ENCODE peak calls at places on chromosomes 11 and 22, in five cellular contexts. K is BJ, X is astrocyte of the spinal cord, W is heart left ventricle, O is IMR-90. R is an unnamed sample.

GRCh38 chr11:89441606-89442005 is 49.6 kb downstream of the NOX4 start:
- DNase-seq in K (no peak), W (no peak), O (no peak), X (no peak), R (no peak)

GRCh38 chr11:114563077-114563476 is 3.4 kb upstream of the NXPE1 start:
- DNase-seq in O (peak; percentile 8), K (no peak), W (no peak), X (no peak), R (peak; percentile 48)

GRCh38 chr22:23984430-23984829 is 4.5 kb downstream of the GSTT2 start:
- DNase-seq in K (no peak), O (peak; percentile 38), W (no peak), X (peak; percentile 11), R (peak; percentile 39)

GRCh38 chr11:88680806-88681205 is 343.3 kb upstream of the CTSC start:
- DNase-seq in O (peak; percentile 6), K (no peak), X (peak; percentile 2), W (no peak), R (peak; percentile 35)

GRCh38 chr11:66851698-66852465 is 5.0 kb upstream of the LRFN4 start:
- DNase-seq in K (no peak), W (no peak), O (no peak), X (no peak), R (no peak)

GRCh38 chr11:37313266-37313665 is 715.2 kb upstream of the RAG2 start:
- DNase-seq in K (no peak), W (no peak), X (no peak), O (no peak), R (no peak)

GRCh38 chr11:118251858-118252652 is at the start of gene MPZL3:
- DNase-seq in O (peak; percentile 44), X (peak; percentile 77), K (no peak), W (peak; percentile 76), R (peak; percentile 74)

GRCh38 chr22:44702479-44703219 is 645 bp downstream of the PRR5 start:
- DNase-seq in X (no peak), K (no peak), O (peak; percentile 54), W (no peak), R (peak; percentile 34)

GRCh38 chr11:114553642-114554041 is 6.0 kb downstream of the NXPE1 start:
- DNase-seq in K (no peak), W (no peak), O (peak; percentile 19), X (no peak), R (peak; percentile 8)

GRCh38 chr11:83241291-83241946 is 44.7 kb downstream of the CCDC90B start:
- DNase-seq in X (peak; percentile 72), W (peak; percentile 41), O (peak; percentile 77), K (no peak), R (peak; percentile 74)

GRCh38 chr11:29293825-29294224 is 723.0 kb downstream of the KCNA4 start:
- DNase-seq in O (peak; percentile 94), K (no peak), X (peak; percentile 82), W (no peak), R (peak; percentile 77)

GRCh38 chr22:25728064-25728463 is 13.9 kb upstream of the MYO18B start:
- DNase-seq in K (no peak), W (no peak), X (no peak), O (no peak), R (no peak)

GRCh38 chr11:113446938-113447337 is 28.3 kb downstream of the DRD2 start:
- DNase-seq in O (no peak), K (no peak), W (no peak), X (no peak), R (no peak)

GRCh38 chr11:9664276-9665171 is 647 bp downstream of the SWAP70 start:
- DNase-seq in O (peak; percentile 34), W (peak; percentile 62), K (no peak), X (peak; percentile 67), R (peak; percentile 69)

GRCh38 chr11:27391336-27392015 is 28.5 kb upstream of the CCDC34 start:
- DNase-seq in K (no peak), X (no peak), W (no peak), O (no peak), R (no peak)

GRCh38 chr11:2771758-2772466 is 72.1 kb upstream of the KCNQ1OT1 start:
- DNase-seq in W (no peak), X (no peak), K (no peak), O (no peak), R (no peak)

GRCh38 chr11:69911310-69912160 is 92.3 kb upstream of the FGF3 start:
- DNase-seq in X (no peak), K (no peak), W (peak; percentile 28), O (no peak), R (no peak)

GRCh38 chr22:42493393-42493792 is 26.2 kb downstream of the RRP7A start:
- DNase-seq in O (no peak), W (no peak), X (no peak), K (no peak), R (no peak)

GRCh38 chr11:15127341-15127740 is 12.6 kb downstream of the INSC start:
- DNase-seq in W (no peak), O (peak; percentile 81), K (no peak), X (peak; percentile 54), R (peak; percentile 70)

GRCh38 chr11:21675049-21675616 is 517.8 kb upstream of the ANO5 start:
- DNase-seq in W (no peak), X (no peak), K (no peak), O (no peak), R (no peak)

GRCh38 chr11:108518581-108518980 is 20.4 kb upstream of the POGLUT3 start:
- DNase-seq in X (no peak), O (no peak), W (no peak), K (no peak), R (no peak)

GRCh38 chr11:104547996-104548661 is 350.1 kb downstream of the CASP12 start:
- DNase-seq in O (peak; percentile 63), W (no peak), K (no peak), X (peak; percentile 14), R (peak; percentile 46)

GRCh38 chr11:43907028-43907966 is 26.7 kb downstream of the ALKBH3 start:
- DNase-seq in O (no peak), W (no peak), X (no peak), K (no peak), R (no peak)

GRCh38 chr11:22832315-22833041 is 2.9 kb upstream of the SVIP start:
- DNase-seq in W (no peak), K (no peak), O (no peak), X (no peak), R (no peak)

GRCh38 chr11:119741369-119742262 is 12.6 kb upstream of the NECTIN1 start:
- DNase-seq in W (peak; percentile 50), X (no peak), O (no peak), K (no peak), R (peak; percentile 27)

DNA sequence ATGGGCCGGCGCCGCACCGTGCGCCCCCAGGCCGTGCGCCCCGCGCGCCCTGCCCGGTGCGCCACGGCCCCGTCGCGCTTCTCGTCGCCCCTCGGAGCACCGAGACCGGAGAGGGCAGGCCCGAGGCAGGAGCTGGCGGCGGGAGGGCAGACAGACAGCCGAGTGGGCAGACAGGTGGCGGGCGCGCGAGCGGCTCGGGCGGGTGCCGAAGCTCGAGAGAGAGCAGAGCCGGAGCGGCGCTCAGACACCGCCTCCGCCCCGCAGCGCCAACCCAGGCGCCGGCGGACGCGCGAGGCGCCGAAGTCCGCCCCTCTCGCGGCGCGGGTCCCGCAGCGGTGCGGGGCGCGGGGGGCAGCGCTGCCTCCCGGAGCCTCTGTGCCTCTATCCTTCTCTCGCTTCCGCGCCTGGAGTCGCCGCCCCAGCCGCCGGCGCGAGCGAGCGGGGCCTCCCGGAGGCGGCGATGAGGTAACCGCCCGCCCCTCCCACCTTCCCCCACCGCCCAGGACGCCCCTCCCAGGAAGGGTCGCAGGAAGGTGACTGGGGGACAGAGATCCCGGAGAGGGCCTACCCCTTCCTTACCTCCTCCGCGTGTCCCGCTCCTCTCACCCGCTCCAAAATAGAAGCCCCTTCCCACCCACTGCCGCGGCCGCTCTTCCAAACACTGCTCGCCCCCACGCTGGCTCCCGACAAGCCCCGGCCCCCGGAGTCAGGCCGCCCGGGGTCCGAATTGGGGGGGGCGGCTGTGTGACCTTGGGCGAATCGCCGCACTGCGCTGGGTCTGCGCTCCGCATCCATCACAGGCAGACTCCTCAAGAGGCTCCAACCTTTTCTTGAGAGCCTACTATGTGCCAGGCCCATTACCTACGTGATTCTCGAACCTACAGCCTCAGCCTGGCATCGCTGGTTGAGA is at the start of gene RASL10A:
- DNase-seq in O (no peak), K (no peak), W (no peak), X (no peak), R (no peak)
- H3K4me3 ChIP-seq in O (peak within 1 kb of the TSS; percentile 12), K (peak within 1 kb of the TSS; percentile 19), W (peak within 1 kb of the TSS; percentile 46), X (peak within 1 kb of the TSS; percentile 7), R (no peak within 1 kb of the TSS)

GRCh38 chr22:50171319-50171964 is 911 bp downstream of the PANX2 start:
- DNase-seq in X (no peak), O (no peak), W (no peak), K (no peak), R (no peak)
- H3K4me3 ChIP-seq in X (no peak overlapping the region), O (peak overlapping the region; percentile 2), W (no peak overlapping the region), K (peak overlapping the region; percentile 46), R (peak overlapping the region; percentile 56)

GRCh38 chr11:26072612-26073011 is 259.3 kb upstream of the ANO3 start:
- DNase-seq in K (no peak), X (no peak), O (no peak), W (no peak), R (no peak)

GRCh38 chr11:26076591-26076990 is 255.3 kb upstream of the ANO3 start:
- DNase-seq in O (no peak), K (no peak), W (no peak), X (no peak), R (no peak)

GRCh38 chr11:26073646-26074045 is 258.3 kb upstream of the ANO3 start:
- DNase-seq in O (no peak), X (no peak), K (no peak), W (no peak), R (no peak)

GRCh38 chr11:26065944-26066343 is 266.0 kb upstream of the ANO3 start:
- DNase-seq in O (no peak), X (no peak), K (no peak), W (no peak), R (no peak)

DNA sequence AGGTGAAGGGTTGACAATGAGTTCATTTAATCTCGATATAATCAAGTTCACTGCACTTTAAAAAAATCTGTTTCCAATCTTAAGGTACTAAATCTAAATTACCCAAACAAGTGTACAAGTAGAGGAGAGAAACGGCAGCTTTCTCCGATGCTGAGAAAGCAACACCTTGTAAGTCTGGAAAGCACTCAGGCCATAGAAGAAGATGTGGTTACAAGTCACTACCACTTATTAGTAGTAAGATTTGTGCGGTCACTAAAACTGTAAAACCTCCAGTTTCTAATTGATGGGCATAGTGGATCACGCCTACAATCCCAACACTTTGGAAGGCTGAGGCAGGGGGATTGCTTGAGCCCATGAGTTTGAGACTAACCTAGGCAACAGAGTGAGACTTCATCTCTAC is 260.9 kb upstream of the ANO3 start:
- DNase-seq in K (no peak), X (no peak), O (no peak), W (no peak), R (no peak)
- H3K4me3 ChIP-seq in K (no peak overlapping the region), X (no peak overlapping the region), O (no peak overlapping the region), W (no peak overlapping the region), R (no peak overlapping the region)

GRCh38 chr11:396948-397548 is 3.0 kb downstream of the PKP3 start:
- DNase-seq in X (peak; percentile 66), W (peak; percentile 63), K (no peak), O (peak; percentile 36), R (peak; percentile 69)
- H3K4me3 ChIP-seq in X (peak overlapping the region; percentile 28), W (peak overlapping the region; percentile 49), K (peak overlapping the region; percentile 38), O (peak overlapping the region; percentile 38), R (peak overlapping the region; percentile 41)

GRCh38 chr22:35561796-35562526 is 21.3 kb downstream of the RASD2 start:
- DNase-seq in O (peak; percentile 84), X (peak; percentile 74), W (no peak), K (no peak), R (peak; percentile 57)
- H3K4me3 ChIP-seq in O (no peak overlapping the region), X (no peak overlapping the region), W (no peak overlapping the region), K (no peak overlapping the region), R (no peak overlapping the region)